ENCODE peak calls at places on chromosomes 2 and 18, in six cellular contexts. B is ascending aorta, F is brain microvascular endothelial cell, T is GM23338, I is upper lobe of right lung, E is kidney. C is an unnamed sample. For H3K36me3, the result is how much of the 10 kb centered on the place peaks cover.

GRCh38 chr2:37711308-37711731 is 39.9 kb upstream of the CDC42EP3 start:
- DNase-seq in B (no peak), F (peak), T (peak), I (no peak), E (peak), C (peak)

GRCh38 chr2:238784671-238785527 is 63.0 kb upstream of the TWIST2 start:
- DNase-seq in B (no peak), F (peak), T (peak), I (peak), E (no peak), C (peak)

GRCh38 chr2:190655570-190655969 is 6.7 kb downstream of the NAB1 start:
- DNase-seq in B (no peak), F (no peak), T (no peak), I (no peak), E (no peak), C (no peak)

GRCh38 chr2:241890524-241891235 is 21.2 kb downstream of the RTP5 start:
- DNase-seq in B (no peak), F (no peak), T (no peak), I (no peak), E (peak), C (no peak)

GRCh38 chr18:24917767-24918166 is 434.2 kb downstream of the ZNF521 start:
- DNase-seq in B (no peak), F (no peak), T (no peak), I (no peak), E (no peak), C (no peak)

GRCh38 chr2:12856934-12857660 is 140.4 kb downstream of the TRIB2 start:
- DNase-seq in B (no peak), F (peak), T (no peak), I (no peak), E (no peak), C (peak)

GRCh38 chr18:48219429-48220145 is 189.6 kb downstream of the ZBTB7C start:
- DNase-seq in B (no peak), F (no peak), T (peak), I (no peak), E (no peak), C (no peak)

GRCh38 chr18:48680871-48681270 is 142.0 kb downstream of the CTIF start:
- DNase-seq in B (peak), F (no peak), T (no peak), I (no peak), E (peak), C (no peak)

GRCh38 chr2:45674035-45674791 is 22.7 kb downstream of the PRKCE start:
- DNase-seq in B (no peak), F (no peak), T (no peak), I (no peak), E (no peak), C (no peak)

GRCh38 chr2:240922234-240922981 is 16.3 kb downstream of the CROCC2 start:
- DNase-seq in B (no peak), F (no peak), T (no peak), I (no peak), E (peak), C (no peak)

GRCh38 chr18:8751692-8752091 is 46.3 kb downstream of the MTCL1 start:
- DNase-seq in B (no peak), F (no peak), T (no peak), I (no peak), E (no peak), C (no peak)

GRCh38 chr18:24766376-24766775 is 305.9 kb downstream of the HRH4 start:
- DNase-seq in B (no peak), F (no peak), T (no peak), I (no peak), E (no peak), C (no peak)

GRCh38 chr18:75054611-75055010 is 154.3 kb downstream of the PTGR3 start:
- DNase-seq in B (no peak), F (no peak), T (peak), I (no peak), E (no peak), C (no peak)

GRCh38 chr18:2850816-2851215 is 4.0 kb downstream of the EMILIN2 start:
- DNase-seq in B (no peak), F (no peak), T (no peak), I (no peak), E (no peak), C (no peak)

GRCh38 chr2:96899084-96899735 is 29.3 kb upstream of the SEMA4C start:
- DNase-seq in B (no peak), F (no peak), T (no peak), I (no peak), E (no peak), C (no peak)

GRCh38 chr2:236088368-236089057 is 79.7 kb downstream of the GBX2 start:
- DNase-seq in B (no peak), F (no peak), T (no peak), I (no peak), E (no peak), C (no peak)

GRCh38 chr2:37457401-37457901 is 113.0 kb downstream of the QPCT start:
- DNase-seq in B (no peak), F (peak), T (no peak), I (no peak), E (no peak), C (peak)

GRCh38 chr2:96507957-96508520 is 2.9 kb upstream of the NEURL3 start:
- DNase-seq in B (no peak), F (peak), T (peak), I (peak), E (peak), C (no peak)

GRCh38 chr2:238202326-238203103 is 980 bp downstream of the ILKAP start:
- DNase-seq in B (no peak), F (peak), T (peak), I (no peak), E (no peak), C (no peak)

GRCh38 chr2:211957799-211958198 is 580.8 kb downstream of the ERBB4 start:
- DNase-seq in B (no peak), F (no peak), T (no peak), I (no peak), E (no peak), C (no peak)

GRCh38 chr2:234025475-234025874 is 25.0 kb upstream of the SPP2 start:
- DNase-seq in B (no peak), F (no peak), T (no peak), I (no peak), E (no peak), C (no peak)

GRCh38 chr18:28045176-28045810 is 131.6 kb downstream of the CDH2 start:
- DNase-seq in B (no peak), F (peak), T (peak), I (no peak), E (no peak), C (no peak)

GRCh38 chr2:41840702-41841551 is 206.9 kb upstream of the PKDCC start:
- DNase-seq in B (peak), F (peak), T (peak), I (peak), E (peak), C (peak)

GRCh38 chr18:62245699-62246098 is 58.6 kb downstream of the RELCH start:
- DNase-seq in B (no peak), F (no peak), T (peak), I (no peak), E (no peak), C (no peak)

DNA sequence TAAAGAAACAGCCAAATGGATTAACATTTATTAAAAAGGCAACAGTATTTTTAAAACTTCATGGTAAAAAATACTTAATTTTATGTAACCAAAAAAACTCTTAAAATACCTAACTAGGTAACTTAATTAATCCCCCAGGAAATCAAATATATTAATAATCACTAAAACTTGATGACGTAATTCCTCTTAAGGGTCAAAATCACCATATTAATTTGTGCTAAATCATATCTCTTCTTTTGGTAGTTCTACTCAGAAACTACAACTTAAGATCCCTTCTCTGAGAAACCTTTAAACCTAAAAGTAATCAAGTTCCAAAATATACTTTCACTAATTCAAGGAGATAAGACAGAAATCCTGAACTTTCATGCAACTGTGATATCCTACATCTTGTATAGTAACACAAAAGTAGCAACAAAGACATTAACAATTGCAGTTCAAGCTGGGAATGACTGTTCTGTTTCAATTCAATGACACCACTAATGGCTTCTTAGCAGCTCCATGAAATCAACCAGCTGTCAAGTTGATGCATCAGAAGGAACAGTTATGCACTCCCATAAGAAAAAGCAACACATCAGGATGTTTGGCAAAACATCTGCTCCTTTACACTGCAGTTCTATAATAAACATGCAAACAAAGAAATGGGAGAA is 4.0 kb downstream of the BAZ2B start:
- DNase-seq in B (no peak), F (no peak), T (peak), I (no peak), E (no peak), C (no peak)
- H3K4me3 ChIP-seq in B (peak), F (no peak), T (peak), I (peak), E (peak), C (no peak)

GRCh38 chr2:43164686-43165085 is 61.7 kb downstream of the ZFP36L2 start:
- DNase-seq in B (no peak), F (no peak), T (no peak), I (no peak), E (no peak), C (no peak)

GRCh38 chr2:43163365-43163715 is 63.1 kb downstream of the ZFP36L2 start:
- DNase-seq in B (no peak), F (no peak), T (no peak), I (no peak), E (no peak), C (no peak)

GRCh38 chr2:43168016-43168369 is 58.4 kb downstream of the ZFP36L2 start:
- DNase-seq in B (no peak), F (no peak), T (no peak), I (no peak), E (no peak), C (no peak)

GRCh38 chr2:43161650-43162542 is 64.5 kb downstream of the ZFP36L2 start:
- DNase-seq in B (no peak), F (no peak), T (no peak), I (no peak), E (no peak), C (no peak)

DNA sequence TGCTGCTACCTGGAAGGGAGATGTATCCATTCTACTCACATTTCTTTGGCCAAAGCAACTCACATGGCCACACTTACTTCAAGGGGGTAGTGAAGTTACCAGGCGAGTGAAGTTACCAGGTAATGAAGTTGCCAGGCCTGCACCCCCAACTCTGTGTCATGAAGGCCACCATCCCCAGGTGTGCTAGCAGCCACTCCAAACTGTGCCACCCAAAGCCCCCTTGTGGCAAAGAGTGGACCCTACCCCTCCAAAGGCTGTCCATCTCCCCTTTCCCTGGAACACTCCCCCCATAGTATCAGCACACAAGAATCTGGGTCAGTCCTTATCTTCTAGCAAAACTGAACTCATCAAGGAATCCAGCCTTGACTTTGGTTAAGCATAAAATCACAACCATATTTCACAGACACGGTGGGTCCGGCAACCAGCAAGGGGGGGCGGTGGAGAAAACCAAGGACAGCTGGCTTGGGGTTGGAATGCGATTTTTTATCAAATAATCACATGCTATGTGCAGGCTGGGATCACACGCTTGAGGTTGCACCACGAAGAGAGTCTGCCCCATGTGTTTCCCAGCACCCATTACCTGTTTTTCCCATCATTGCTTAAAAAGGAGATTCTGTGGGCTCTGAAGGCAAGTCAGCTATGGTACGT is 60.9 kb downstream of the ZFP36L2 start:
- DNase-seq in B (no peak), F (no peak), T (peak), I (no peak), E (no peak), C (no peak)
- TF ChIP-seq CTCF in B (no peak), F (peak), T (peak), I (peak), E (no peak), C (no peak)

GRCh38 chr2:215422676-215423075 is 13.2 kb downstream of the FN1 start:
- DNase-seq in B (no peak), F (peak), T (no peak), I (no peak), E (no peak), C (no peak)
- H3K36me3 ChIP-seq in B (half or more), F (half or more), T (under half), I (under half), E (under half), C (under half)

DNA sequence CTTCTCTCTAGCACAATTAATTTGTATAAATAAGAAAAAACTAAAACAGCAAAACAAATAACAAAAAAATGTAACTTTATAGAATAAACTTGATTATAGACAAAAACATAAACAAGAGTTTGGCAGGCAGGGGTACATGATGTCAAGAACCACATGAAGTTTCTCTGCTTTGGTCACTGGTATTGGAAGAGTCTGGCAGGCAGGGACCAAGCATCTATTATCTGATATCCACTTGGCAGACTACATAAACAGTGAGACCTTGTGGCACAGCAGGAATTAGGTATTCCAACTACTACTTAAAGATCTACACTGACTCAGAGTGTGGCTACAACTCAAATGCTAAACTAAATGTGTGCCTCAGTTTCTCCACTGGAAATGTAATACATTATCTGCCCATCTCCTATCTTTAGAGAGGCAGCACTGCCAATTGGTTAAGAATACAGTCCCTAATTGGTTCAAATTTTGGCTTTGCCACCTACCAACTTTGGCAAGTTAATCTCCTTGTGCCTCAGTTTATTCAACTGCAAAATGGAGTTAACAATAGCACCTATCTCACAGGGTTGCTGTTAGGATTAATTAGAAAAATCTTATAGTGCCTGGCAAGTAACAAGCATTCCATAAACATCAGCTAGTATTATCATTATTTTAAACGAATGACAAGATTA is 2.7 kb downstream of the MAP4K3 start:
- DNase-seq in B (no peak), F (no peak), T (no peak), I (no peak), E (no peak), C (no peak)
- H3K4me3 ChIP-seq in B (peak), F (no peak), T (peak), I (peak), E (peak), C (peak)

GRCh38 chr18:13746636-13747035 is 20.2 kb downstream of the RNMT start:
- DNase-seq in B (no peak), F (no peak), T (no peak), I (no peak), E (no peak), C (no peak)
- TF ChIP-seq CTCF in B (no peak), F (no peak), T (no peak), I (no peak), E (no peak), C (no peak)

DNA sequence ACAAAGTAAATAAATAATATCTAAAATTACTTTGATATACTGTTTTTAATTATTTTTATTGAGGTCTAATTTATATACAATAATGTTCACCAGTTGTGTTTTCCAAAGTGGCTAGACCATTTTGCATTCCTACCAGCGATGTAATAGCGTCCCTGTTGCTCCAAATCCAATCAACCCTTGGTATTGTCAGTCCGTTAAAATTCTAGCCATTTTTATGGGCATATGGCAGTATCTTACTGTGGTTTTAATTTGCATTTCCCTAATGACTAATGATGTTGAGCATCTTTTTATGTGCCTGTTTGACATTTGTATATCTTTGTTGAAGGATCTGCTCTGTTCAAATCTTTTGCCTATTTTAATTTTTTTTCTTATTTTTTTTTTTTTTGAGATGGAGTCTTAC is 185.0 kb downstream of the PRPF40A start:
- DNase-seq in B (no peak), F (no peak), T (no peak), I (no peak), E (no peak), C (no peak)
- H3K36me3 ChIP-seq in B (under half), F (under half), T (under half), I (under half), E (under half), C (under half)

DNA sequence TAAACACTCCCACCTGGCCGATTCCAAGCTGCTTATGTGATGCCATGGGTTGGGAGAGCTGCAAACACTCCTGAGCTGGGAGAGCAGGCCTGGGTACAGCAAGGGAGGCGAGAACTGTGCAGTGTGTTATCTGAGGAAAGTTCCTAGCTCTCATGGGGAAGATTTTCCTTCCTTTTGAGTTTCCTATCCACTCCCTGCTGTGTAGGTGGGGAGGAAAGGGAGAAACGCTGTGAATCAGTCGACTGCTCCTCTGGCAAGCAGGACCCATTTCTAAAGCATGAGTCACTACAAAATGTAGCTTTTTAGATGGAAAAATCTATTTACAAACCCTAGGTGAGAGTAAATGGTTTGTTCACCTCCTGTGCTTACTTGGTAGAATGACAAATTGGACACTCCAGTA is 80.4 kb downstream of the SH3RF3 start:
- DNase-seq in B (no peak), F (peak), T (no peak), I (no peak), E (no peak), C (peak)
- H3K4me3 ChIP-seq in B (no peak), F (no peak), T (no peak), I (no peak), E (no peak), C (no peak)

DNA sequence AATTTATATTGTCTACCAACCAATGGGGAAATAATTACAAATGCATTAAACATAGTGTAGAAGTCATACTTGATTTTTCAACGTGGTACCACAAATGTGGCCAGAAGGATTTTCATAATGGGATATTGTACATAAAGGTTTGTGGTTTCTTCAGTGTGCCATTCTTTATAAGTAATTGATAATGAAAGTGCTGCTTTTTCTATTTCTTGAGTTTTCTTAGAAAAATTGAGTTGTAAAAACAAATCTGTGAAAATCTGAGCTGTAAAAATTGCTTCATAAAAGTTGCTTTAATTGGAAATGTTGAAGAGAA is 103.6 kb downstream of the KYNU start:
- DNase-seq in B (no peak), F (no peak), T (no peak), I (no peak), E (no peak), C (no peak)
- TF ChIP-seq CTCF in B (no peak), F (no peak), T (peak), I (no peak), E (no peak), C (no peak)

DNA sequence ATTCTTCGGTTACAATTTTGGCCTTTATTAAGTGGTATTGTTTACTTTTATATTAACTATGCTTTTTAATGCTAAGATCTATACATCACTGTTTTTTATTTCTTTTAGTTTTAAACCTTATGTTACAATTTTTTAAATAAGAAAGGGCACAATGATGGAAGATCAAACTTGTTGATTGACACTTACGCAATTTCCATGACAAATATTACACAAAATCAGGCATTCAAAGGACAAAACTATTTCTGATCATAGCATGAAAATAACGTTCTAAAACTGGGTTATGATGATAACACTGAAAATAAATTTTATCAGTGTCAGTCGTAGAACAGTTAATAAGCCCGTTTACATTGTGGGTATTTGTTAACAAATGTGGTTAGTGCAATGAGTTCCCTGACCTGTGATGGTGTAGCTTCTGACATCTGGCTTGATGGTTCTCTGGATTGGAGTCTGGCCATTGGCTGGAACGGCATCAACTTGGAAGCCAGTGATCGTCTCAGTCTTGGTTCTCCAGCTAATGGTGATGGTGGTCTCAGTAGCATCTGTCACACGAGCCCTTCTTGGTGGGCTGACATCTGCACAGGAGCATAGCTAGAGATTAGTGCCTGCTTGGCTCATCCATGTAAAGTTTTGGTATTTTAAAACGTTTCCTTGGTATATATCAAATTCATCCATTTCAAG is 59.6 kb downstream of the FN1 start:
- DNase-seq in B (no peak), F (peak), T (no peak), I (no peak), E (no peak), C (no peak)
- H3K36me3 ChIP-seq in B (half or more), F (half or more), T (half or more), I (half or more), E (under half), C (under half)